ENCODE peak calls at places on chromosomes 7 and 10, in six cellular contexts. T is upper lobe of left lung, H is fibroblast of lung, P is mucosa of descending colon, G is RWPE2, N is ascending aorta. C is an unnamed sample. For H3K4me1, the result is how much of the 10 kb centered on the place peaks cover.

GRCh38 chr10:103457176-103457712 is 1.5 kb downstream of the CALHM1 start:
- DNase-seq in T (no peak), H (no peak), P (no peak), G (no peak), N (no peak), C (no peak)

GRCh38 chr10:29658984-29659769 is 24.4 kb upstream of the SVIL start:
- DNase-seq in T (no peak), H (peak), P (no peak), G (peak), N (peak), C (peak)

GRCh38 chr7:114370177-114370576 is 44.4 kb upstream of the FOXP2 start:
- DNase-seq in T (no peak), H (no peak), P (no peak), G (no peak), N (no peak), C (no peak)

GRCh38 chr10:68271104-68271882 is 39.4 kb upstream of the ATOH7 start:
- DNase-seq in T (no peak), H (peak), P (no peak), G (no peak), N (no peak), C (no peak)

GRCh38 chr7:4282434-4283223 is 399.5 kb upstream of the FOXK1 start:
- DNase-seq in T (peak), H (peak), P (no peak), G (peak), N (no peak), C (no peak)

GRCh38 chr7:146922777-146923176 is 806.2 kb downstream of the CNTNAP2 start:
- DNase-seq in T (no peak), H (no peak), P (no peak), G (no peak), N (no peak), C (no peak)

GRCh38 chr10:26556756-26557640 is 118.9 kb downstream of the APBB1IP start:
- DNase-seq in T (no peak), H (peak), P (no peak), G (no peak), N (no peak), C (peak)

GRCh38 chr7:45176886-45177731 is 19.5 kb downstream of the RAMP3 start:
- DNase-seq in T (no peak), H (no peak), P (no peak), G (peak), N (peak), C (no peak)

GRCh38 chr7:151984612-151985011 is 28.4 kb downstream of the GALNTL5 start:
- DNase-seq in T (no peak), H (no peak), P (no peak), G (no peak), N (no peak), C (no peak)
- TF ChIP-seq CTCF in T (no peak), H (no peak), P (no peak), G (no peak), N (no peak), C (no peak)

DNA sequence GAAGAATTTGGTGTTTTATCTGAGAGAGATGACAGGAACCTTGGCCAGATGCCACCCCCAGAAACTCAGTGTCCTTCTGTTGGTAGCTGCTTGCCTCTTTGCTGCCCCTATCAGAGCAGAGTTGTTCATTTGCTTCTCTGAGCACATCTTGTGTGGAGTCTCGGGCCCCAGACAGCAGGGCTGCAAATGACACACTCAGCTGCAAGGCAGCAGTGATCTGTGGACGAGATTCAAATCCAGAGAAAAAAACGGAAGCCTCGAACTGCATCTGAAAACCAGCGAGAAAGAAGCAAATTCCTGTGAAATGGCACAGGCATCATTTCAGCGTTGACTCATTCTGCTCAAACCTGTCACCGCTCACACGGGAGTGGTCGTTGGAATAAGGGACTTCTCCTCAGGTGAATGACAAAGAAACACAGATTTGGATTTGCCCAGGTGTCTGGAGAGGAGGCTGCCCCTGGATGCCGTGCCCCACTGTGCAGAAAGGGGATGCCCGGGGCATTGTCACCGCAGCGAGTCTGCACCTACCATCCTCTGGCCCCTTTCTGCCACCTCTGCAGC is 144.7 kb downstream of the PFKFB3 start:
- DNase-seq in T (no peak), H (peak), P (no peak), G (no peak), N (no peak), C (peak)
- H3K4me3 ChIP-seq in T (no peak), H (no peak), P (no peak), G (no peak), N (no peak), C (peak)

DNA sequence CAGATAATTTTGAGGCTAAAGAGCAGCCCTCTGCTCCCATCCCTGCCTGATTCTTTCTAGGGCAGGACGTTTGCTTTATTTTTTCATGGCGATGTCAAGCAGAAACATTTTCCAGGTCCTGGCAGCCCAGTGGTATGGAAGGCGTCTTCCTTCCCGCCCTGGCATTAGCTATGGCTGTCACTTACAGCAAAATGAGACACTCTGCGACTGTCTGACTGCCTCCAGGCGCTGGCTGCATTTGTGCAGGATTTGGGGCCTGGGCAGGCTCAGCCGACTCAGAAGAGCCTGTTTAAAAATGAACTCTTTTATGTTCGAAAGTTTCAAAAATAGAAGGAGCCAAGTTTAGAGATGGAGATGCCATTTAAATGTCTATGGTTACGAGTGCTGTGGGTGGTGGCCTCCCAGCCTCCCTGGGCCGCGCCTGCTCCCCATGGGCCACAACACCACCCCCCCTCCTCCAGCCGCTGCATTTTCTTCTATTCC is 54.8 kb upstream of the TNS3 start:
- DNase-seq in T (no peak), H (no peak), P (no peak), G (no peak), N (no peak), C (no peak)
- H3K4me1 ChIP-seq in T (under half), H (under half), P (under half), G (under half), N (under half), C (under half)

GRCh38 chr10:36888925-36889573 is 236.3 kb upstream of the ANKRD30A start:
- DNase-seq in T (no peak), H (no peak), P (no peak), G (no peak), N (no peak), C (no peak)
- TF ChIP-seq CTCF in T (no peak), H (no peak), P (no peak), G (peak), N (no peak), C (no peak)

DNA sequence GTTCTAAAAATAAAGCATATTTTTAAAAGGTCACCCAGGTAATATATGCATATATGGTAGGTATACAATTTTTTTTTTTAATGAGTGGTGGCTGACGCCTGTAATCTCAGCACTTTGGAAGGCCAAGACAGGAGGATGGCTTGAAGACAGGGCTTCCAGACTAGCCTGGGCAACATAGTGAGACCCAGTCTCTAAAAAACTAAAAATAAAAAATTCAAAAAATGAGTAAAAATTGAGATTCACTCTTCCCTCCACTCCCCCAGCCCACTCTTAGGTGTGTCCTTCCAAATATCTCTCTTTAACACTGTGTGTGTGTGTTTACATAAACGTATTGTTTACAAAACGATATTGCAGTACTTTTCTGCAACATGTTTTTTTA is 929 bp upstream of the ANXA11 start:
- DNase-seq in T (no peak), H (no peak), P (no peak), G (no peak), N (no peak), C (no peak)
- H3K4me3 ChIP-seq in T (no peak), H (peak), P (no peak), G (no peak), N (peak), C (no peak)

DNA sequence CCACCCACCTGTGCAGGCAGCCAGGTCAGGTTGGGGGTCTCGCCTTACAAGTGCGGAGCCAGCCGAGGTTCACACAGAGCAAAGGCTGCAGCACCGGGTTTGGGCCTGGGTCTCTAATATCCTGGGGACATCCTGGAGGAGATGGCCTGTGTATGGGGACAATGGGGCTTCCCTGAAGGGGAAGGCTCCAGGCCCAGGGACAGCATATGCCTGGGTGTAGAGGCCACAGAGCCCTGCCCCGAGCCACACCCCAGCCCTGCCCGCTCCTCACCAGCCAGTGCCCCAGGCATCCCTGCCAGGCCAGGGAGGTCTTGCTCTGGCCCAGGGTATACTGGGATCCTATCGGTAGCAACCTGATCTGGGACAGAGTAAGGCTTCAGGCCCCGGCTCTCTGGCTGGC is 9.1 kb downstream of the TTYH3 start:
- DNase-seq in T (peak), H (no peak), P (no peak), G (no peak), N (no peak), C (no peak)
- H3K4me1 ChIP-seq in T (half or more), H (half or more), P (under half), G (under half), N (under half), C (under half)